ENCODE peak calls at places on chromosomes 2 and 18, in ten cellular contexts. One of them, this sample, is unnamed.

GRCh38 chr18:41206341-41206740 is 748.7 kb upstream of the PIK3C3 start:
- DNase-seq in ELR: no peak
- DNase-seq in RWPE2: no peak
- DNase-seq in CD8-positive, alpha-beta T cell: no peak
- DNase-seq in iPS-NIHi11: no peak
- DNase-seq in astrocyte of the spinal cord: no peak
- DNase-seq in natural killer cell: no peak
- DNase-seq in sciatic nerve: no peak
- DNase-seq in Karpas-422: peak; percentile 43
- DNase-seq in BJ: no peak
- DNase-seq in this sample: no peak

GRCh38 chr2:217851191-217852020 is 151.4 kb downstream of the TNS1 start:
- DNase-seq in ELR: peak; percentile 36
- DNase-seq in RWPE2: no peak
- DNase-seq in CD8-positive, alpha-beta T cell: no peak
- DNase-seq in iPS-NIHi11: no peak
- DNase-seq in astrocyte of the spinal cord: peak; percentile 35
- DNase-seq in natural killer cell: no peak
- DNase-seq in sciatic nerve: no peak
- DNase-seq in Karpas-422: no peak
- DNase-seq in BJ: peak; percentile 63
- DNase-seq in this sample: peak; percentile 60

GRCh38 chr18:11909597-11910026 is 1.5 kb upstream of the MPPE1 start:
- DNase-seq in ELR: peak; percentile 72
- DNase-seq in RWPE2: no peak
- DNase-seq in CD8-positive, alpha-beta T cell: no peak
- DNase-seq in iPS-NIHi11: no peak
- DNase-seq in astrocyte of the spinal cord: peak; percentile 24
- DNase-seq in natural killer cell: no peak
- DNase-seq in sciatic nerve: no peak
- DNase-seq in Karpas-422: no peak
- DNase-seq in BJ: no peak
- DNase-seq in this sample: no peak

GRCh38 chr2:45675130-45675812 is 23.8 kb downstream of the PRKCE start:
- DNase-seq in ELR: no peak
- DNase-seq in RWPE2: no peak
- DNase-seq in CD8-positive, alpha-beta T cell: no peak
- DNase-seq in iPS-NIHi11: peak; percentile 29
- DNase-seq in astrocyte of the spinal cord: no peak
- DNase-seq in natural killer cell: no peak
- DNase-seq in sciatic nerve: no peak
- DNase-seq in Karpas-422: no peak
- DNase-seq in BJ: no peak
- DNase-seq in this sample: no peak

GRCh38 chr18:5475252-5475651 is 68.5 kb downstream of the EPB41L3 start:
- DNase-seq in ELR: no peak
- DNase-seq in RWPE2: no peak
- DNase-seq in CD8-positive, alpha-beta T cell: no peak
- DNase-seq in iPS-NIHi11: no peak
- DNase-seq in astrocyte of the spinal cord: no peak
- DNase-seq in natural killer cell: no peak
- DNase-seq in sciatic nerve: no peak
- DNase-seq in Karpas-422: no peak
- DNase-seq in BJ: no peak
- DNase-seq in this sample: no peak

GRCh38 chr2:96536445-96537065 is at the start of gene ARID5A:
- DNase-seq in ELR: peak; percentile 93
- DNase-seq in RWPE2: peak; percentile 91
- DNase-seq in CD8-positive, alpha-beta T cell: peak; percentile 92
- DNase-seq in iPS-NIHi11: peak; percentile 98
- DNase-seq in astrocyte of the spinal cord: peak; percentile 92
- DNase-seq in natural killer cell: peak; percentile 81
- DNase-seq in sciatic nerve: peak; percentile 97
- DNase-seq in Karpas-422: peak; percentile 94
- DNase-seq in BJ: no peak
- DNase-seq in this sample: no peak

GRCh38 chr2:164061129-164061746 is 325.4 kb upstream of the FIGN start:
- DNase-seq in ELR: peak; percentile 59
- DNase-seq in RWPE2: no peak
- DNase-seq in CD8-positive, alpha-beta T cell: no peak
- DNase-seq in iPS-NIHi11: peak; percentile 64
- DNase-seq in astrocyte of the spinal cord: peak; percentile 34
- DNase-seq in natural killer cell: no peak
- DNase-seq in sciatic nerve: no peak
- DNase-seq in Karpas-422: peak; percentile 76
- DNase-seq in BJ: no peak
- DNase-seq in this sample: no peak

GRCh38 chr2:239852272-239852671 is 172.9 kb downstream of the NDUFA10 start:
- DNase-seq in ELR: no peak
- DNase-seq in RWPE2: no peak
- DNase-seq in CD8-positive, alpha-beta T cell: no peak
- DNase-seq in iPS-NIHi11: no peak
- DNase-seq in astrocyte of the spinal cord: no peak
- DNase-seq in natural killer cell: no peak
- DNase-seq in sciatic nerve: peak; percentile 17
- DNase-seq in Karpas-422: no peak
- DNase-seq in BJ: no peak
- DNase-seq in this sample: no peak

GRCh38 chr2:7594211-7594610 is 677.0 kb downstream of the RNF144A start:
- DNase-seq in ELR: no peak
- DNase-seq in RWPE2: no peak
- DNase-seq in CD8-positive, alpha-beta T cell: no peak
- DNase-seq in iPS-NIHi11: no peak
- DNase-seq in astrocyte of the spinal cord: no peak
- DNase-seq in natural killer cell: no peak
- DNase-seq in sciatic nerve: no peak
- DNase-seq in Karpas-422: no peak
- DNase-seq in BJ: no peak
- DNase-seq in this sample: no peak

GRCh38 chr2:193469251-193469650 is 1274.5 kb upstream of the TMEFF2 start:
- DNase-seq in ELR: no peak
- DNase-seq in RWPE2: no peak
- DNase-seq in CD8-positive, alpha-beta T cell: no peak
- DNase-seq in iPS-NIHi11: no peak
- DNase-seq in astrocyte of the spinal cord: no peak
- DNase-seq in natural killer cell: no peak
- DNase-seq in sciatic nerve: no peak
- DNase-seq in Karpas-422: peak; percentile 42
- DNase-seq in BJ: no peak
- DNase-seq in this sample: no peak

GRCh38 chr2:237665713-237666143 is 38.3 kb downstream of the LRRFIP1 start:
- DNase-seq in ELR: no peak
- DNase-seq in RWPE2: no peak
- DNase-seq in CD8-positive, alpha-beta T cell: no peak
- DNase-seq in iPS-NIHi11: peak; percentile 78
- DNase-seq in astrocyte of the spinal cord: no peak
- DNase-seq in natural killer cell: no peak
- DNase-seq in sciatic nerve: peak; percentile 51
- DNase-seq in Karpas-422: peak; percentile 72
- DNase-seq in BJ: no peak
- DNase-seq in this sample: no peak

GRCh38 chr2:136008205-136008865 is 22.9 kb upstream of the DARS1 start:
- DNase-seq in ELR: no peak
- DNase-seq in RWPE2: no peak
- DNase-seq in CD8-positive, alpha-beta T cell: peak; percentile 61
- DNase-seq in iPS-NIHi11: no peak
- DNase-seq in astrocyte of the spinal cord: no peak
- DNase-seq in natural killer cell: peak; percentile 70
- DNase-seq in sciatic nerve: peak; percentile 61
- DNase-seq in Karpas-422: no peak
- DNase-seq in BJ: no peak
- DNase-seq in this sample: no peak

This sample was measured in chondrocyte.